ENCODE peak calls at places on chromosomes 12 and 14, in four cellular contexts. One of them, this sample, is unnamed.

GRCh38 chr14:85276829-85277228 is 253.1 kb upstream of the FLRT2 start:
- DNase-seq in transverse colon: no peak
- DNase-seq in K562: no peak
- DNase-seq in heart left ventricle: no peak
- DNase-seq in this sample: no peak

GRCh38 chr12:42588981-42589464 is 523 bp downstream of the PRICKLE1 start:
- DNase-seq in transverse colon: peak; percentile 13
- DNase-seq in K562: peak; percentile 15
- DNase-seq in heart left ventricle: peak; percentile 60
- DNase-seq in this sample: no peak

GRCh38 chr12:227286-227915 is 13.4 kb upstream of the SLC6A12 start:
- DNase-seq in transverse colon: no peak
- DNase-seq in K562: no peak
- DNase-seq in heart left ventricle: no peak
- DNase-seq in this sample: peak; percentile 11

GRCh38 chr14:95156153-95156764 is 1.1 kb downstream of the DICER1 start:
- DNase-seq in transverse colon: no peak
- DNase-seq in K562: peak; percentile 7
- DNase-seq in heart left ventricle: no peak
- DNase-seq in this sample: peak; percentile 16

GRCh38 chr12:111395557-111396187 is 10.1 kb upstream of the SH2B3 start:
- DNase-seq in transverse colon: no peak
- DNase-seq in K562: no peak
- DNase-seq in heart left ventricle: no peak
- DNase-seq in this sample: no peak

GRCh38 chr12:47190271-47190750 is 110.6 kb upstream of the AMIGO2 start:
- DNase-seq in transverse colon: no peak
- DNase-seq in K562: no peak
- DNase-seq in heart left ventricle: no peak
- DNase-seq in this sample: no peak

GRCh38 chr12:26740991-26741390 is 92.0 kb downstream of the ITPR2 start:
- DNase-seq in transverse colon: no peak
- DNase-seq in K562: no peak
- DNase-seq in heart left ventricle: no peak
- DNase-seq in this sample: no peak

GRCh38 chr14:105885561-105886320 is 359.4 kb downstream of the TMEM121 start:
- DNase-seq in transverse colon: peak; percentile 4
- DNase-seq in K562: peak; percentile 1
- DNase-seq in heart left ventricle: no peak
- DNase-seq in this sample: no peak

GRCh38 chr12:91126516-91126915 is 15.2 kb upstream of the LUM start:
- DNase-seq in transverse colon: no peak
- DNase-seq in K562: no peak
- DNase-seq in heart left ventricle: no peak
- DNase-seq in this sample: no peak

GRCh38 chr12:126581655-126582054 is 1516.4 kb downstream of the AACS start:
- DNase-seq in transverse colon: no peak
- DNase-seq in K562: no peak
- DNase-seq in heart left ventricle: no peak
- DNase-seq in this sample: no peak

GRCh38 chr14:77498984-77499527 is 440 bp upstream of the ISM2 start:
- DNase-seq in transverse colon: no peak
- DNase-seq in K562: no peak
- DNase-seq in heart left ventricle: no peak
- DNase-seq in this sample: peak; percentile 39

GRCh38 chr12:29131539-29131938 is 17.5 kb upstream of the FAR2 start:
- DNase-seq in transverse colon: no peak
- DNase-seq in K562: no peak
- DNase-seq in heart left ventricle: no peak
- DNase-seq in this sample: no peak

GRCh38 chr12:2092890-2093289 is 40.1 kb downstream of the CACNA1C start:
- DNase-seq in transverse colon: no peak
- DNase-seq in K562: no peak
- DNase-seq in heart left ventricle: peak; percentile 83
- DNase-seq in this sample: no peak

GRCh38 chr12:121937654-121938053 is 19.3 kb downstream of the CFAP251 start:
- DNase-seq in transverse colon: no peak
- DNase-seq in K562: no peak
- DNase-seq in heart left ventricle: no peak
- DNase-seq in this sample: no peak

GRCh38 chr14:38404100-38404541 is 148.2 kb upstream of the CLEC14A start:
- DNase-seq in transverse colon: no peak
- DNase-seq in K562: no peak
- DNase-seq in heart left ventricle: no peak
- DNase-seq in this sample: no peak

GRCh38 chr12:105561981-105562726 is 231.7 kb downstream of the C12orf75 start:
- DNase-seq in transverse colon: peak; percentile 31
- DNase-seq in K562: no peak
- DNase-seq in heart left ventricle: peak; percentile 56
- DNase-seq in this sample: peak; percentile 34

GRCh38 chr14:67400434-67400833 is 11.5 kb downstream of the PLEK2 start:
- DNase-seq in transverse colon: peak; percentile 46
- DNase-seq in K562: no peak
- DNase-seq in heart left ventricle: no peak
- DNase-seq in this sample: no peak

GRCh38 chr14:21025374-21026151 is 702 bp upstream of the NDRG2 start:
- DNase-seq in transverse colon: peak; percentile 63
- DNase-seq in K562: peak; percentile 61
- DNase-seq in heart left ventricle: peak; percentile 94
- DNase-seq in this sample: peak; percentile 77

GRCh38 chr12:2877959-2878732 is 1.1 kb downstream of the RHNO1 start:
- DNase-seq in transverse colon: no peak
- DNase-seq in K562: no peak
- DNase-seq in heart left ventricle: no peak
- DNase-seq in this sample: no peak

GRCh38 chr14:100466111-100466856 is 120.9 kb downstream of the BEGAIN start:
- DNase-seq in transverse colon: no peak
- DNase-seq in K562: no peak
- DNase-seq in heart left ventricle: no peak
- DNase-seq in this sample: no peak

GRCh38 chr14:22865424-22866215 is 5.9 kb upstream of the LRP10 start:
- DNase-seq in transverse colon: no peak
- DNase-seq in K562: peak; percentile 66
- DNase-seq in heart left ventricle: no peak
- DNase-seq in this sample: no peak

GRCh38 chr12:81128930-81129554 is 51.2 kb downstream of the ACSS3 start:
- DNase-seq in transverse colon: no peak
- DNase-seq in K562: peak; percentile 7
- DNase-seq in heart left ventricle: peak; percentile 24
- DNase-seq in this sample: peak; percentile 44

GRCh38 chr14:100535287-100536131 is 51.7 kb downstream of the BEGAIN start:
- DNase-seq in transverse colon: peak; percentile 4
- DNase-seq in K562: no peak
- DNase-seq in heart left ventricle: peak; percentile 17
- DNase-seq in this sample: no peak

GRCh38 chr12:56863789-56864188 is 70.4 kb downstream of the SDR9C7 start:
- DNase-seq in transverse colon: no peak
- DNase-seq in K562: no peak
- DNase-seq in heart left ventricle: no peak
- DNase-seq in this sample: no peak
- H3K9me3 ChIP-seq in transverse colon: peaks cover 36% of the 10 kb centered on the region
- H3K9me3 ChIP-seq in K562: peaks cover 17% of the 10 kb centered on the region
- H3K9me3 ChIP-seq in heart left ventricle: peaks cover 53% of the 10 kb centered on the region
- H3K9me3 ChIP-seq in this sample: no peaks in the 10 kb centered on the region

GRCh38 chr14:55731881-55732498 is 152.0 kb downstream of the KTN1 start:
- DNase-seq in transverse colon: peak; percentile 55
- DNase-seq in K562: peak; percentile 9
- DNase-seq in heart left ventricle: no peak
- DNase-seq in this sample: peak; percentile 29

GRCh38 chr14:55734731-55735130 is 154.7 kb downstream of the KTN1 start:
- DNase-seq in transverse colon: no peak
- DNase-seq in K562: no peak
- DNase-seq in heart left ventricle: no peak
- DNase-seq in this sample: no peak

GRCh38 chr14:55733609-55734008 is 153.6 kb downstream of the KTN1 start:
- DNase-seq in transverse colon: no peak
- DNase-seq in K562: no peak
- DNase-seq in heart left ventricle: no peak
- DNase-seq in this sample: no peak

GRCh38 chr14:55731247-55731872 is 151.4 kb downstream of the KTN1 start:
- DNase-seq in transverse colon: no peak
- DNase-seq in K562: no peak
- DNase-seq in heart left ventricle: no peak
- DNase-seq in this sample: no peak

DNA sequence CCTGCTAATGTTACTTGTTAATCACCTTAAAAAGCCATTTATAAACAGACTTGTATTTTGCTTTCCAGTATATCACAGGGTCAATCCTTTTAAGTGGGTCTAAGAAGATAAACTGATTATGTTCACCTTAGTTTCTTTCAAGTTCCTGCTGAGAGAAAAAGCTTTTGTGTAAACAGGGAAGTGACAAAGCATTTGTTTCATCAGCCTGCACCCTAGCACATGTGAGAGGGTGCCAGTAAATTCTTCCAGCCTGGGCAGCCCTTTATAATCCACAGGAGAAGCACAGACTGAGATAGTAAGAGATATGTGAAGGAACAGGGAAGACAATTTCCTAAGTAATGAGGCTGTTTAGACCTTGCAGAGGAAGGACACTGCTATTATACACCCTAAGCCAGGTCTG is 150.6 kb downstream of the KTN1 start:
- DNase-seq in transverse colon: no peak
- DNase-seq in K562: no peak
- DNase-seq in heart left ventricle: no peak
- DNase-seq in this sample: no peak
- H3K4me3 ChIP-seq in transverse colon: no peak overlapping the region
- H3K4me3 ChIP-seq in K562: no peak overlapping the region
- H3K4me3 ChIP-seq in heart left ventricle: no peak overlapping the region
- H3K4me3 ChIP-seq in this sample: no peak overlapping the region

GRCh38 chr14:59870277-59871165 is at the start of gene RTN1:
- DNase-seq in transverse colon: peak; percentile 25
- DNase-seq in K562: no peak
- DNase-seq in heart left ventricle: peak; percentile 59
- DNase-seq in this sample: peak; percentile 71
- TF ChIP-seq POLR2A in transverse colon: no peak
- TF ChIP-seq POLR2A in K562: no peak
- TF ChIP-seq POLR2A in heart left ventricle: no peak
- TF ChIP-seq POLR2A in this sample: peak; percentile 33

DNA sequence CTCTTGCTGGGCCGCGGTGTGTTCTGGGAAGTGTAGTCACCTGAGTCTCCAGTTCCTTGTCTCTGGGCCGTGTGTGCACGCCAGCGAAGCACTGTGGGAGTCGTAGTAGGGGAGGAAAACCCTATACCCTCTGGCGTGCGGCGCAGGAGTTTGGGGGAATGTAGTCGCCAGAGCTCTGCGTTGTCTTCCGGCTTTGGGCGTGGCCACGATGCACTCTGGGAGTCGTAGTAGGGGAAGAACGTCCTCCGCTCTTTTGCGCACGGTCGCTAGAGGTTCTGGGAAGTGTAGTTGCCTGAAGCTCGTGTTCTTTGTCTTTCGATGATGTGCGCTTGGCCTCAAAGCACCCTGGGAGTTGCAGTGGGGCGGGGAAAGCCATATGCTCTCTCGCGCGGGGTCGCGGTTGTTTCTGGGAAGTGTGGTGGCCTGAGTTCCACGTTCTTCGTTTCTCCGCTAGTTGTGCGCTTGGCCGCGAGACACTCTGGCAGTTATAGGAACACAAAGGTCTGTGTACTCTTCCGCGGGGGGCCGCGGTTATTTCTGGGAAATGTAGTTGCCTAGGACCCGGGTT is 588 bp upstream of the ZNF140 start:
- DNase-seq in transverse colon: peak; percentile 98
- DNase-seq in K562: peak; percentile 83
- DNase-seq in heart left ventricle: peak; percentile 99
- DNase-seq in this sample: peak; percentile 96
- H3K9me3 ChIP-seq in transverse colon: peaks cover 78% of the 10 kb centered on the region
- H3K9me3 ChIP-seq in K562: peaks cover 22% of the 10 kb centered on the region
- H3K9me3 ChIP-seq in heart left ventricle: peaks cover 85% of the 10 kb centered on the region
- H3K9me3 ChIP-seq in this sample: peaks cover 48% of the 10 kb centered on the region

DNA sequence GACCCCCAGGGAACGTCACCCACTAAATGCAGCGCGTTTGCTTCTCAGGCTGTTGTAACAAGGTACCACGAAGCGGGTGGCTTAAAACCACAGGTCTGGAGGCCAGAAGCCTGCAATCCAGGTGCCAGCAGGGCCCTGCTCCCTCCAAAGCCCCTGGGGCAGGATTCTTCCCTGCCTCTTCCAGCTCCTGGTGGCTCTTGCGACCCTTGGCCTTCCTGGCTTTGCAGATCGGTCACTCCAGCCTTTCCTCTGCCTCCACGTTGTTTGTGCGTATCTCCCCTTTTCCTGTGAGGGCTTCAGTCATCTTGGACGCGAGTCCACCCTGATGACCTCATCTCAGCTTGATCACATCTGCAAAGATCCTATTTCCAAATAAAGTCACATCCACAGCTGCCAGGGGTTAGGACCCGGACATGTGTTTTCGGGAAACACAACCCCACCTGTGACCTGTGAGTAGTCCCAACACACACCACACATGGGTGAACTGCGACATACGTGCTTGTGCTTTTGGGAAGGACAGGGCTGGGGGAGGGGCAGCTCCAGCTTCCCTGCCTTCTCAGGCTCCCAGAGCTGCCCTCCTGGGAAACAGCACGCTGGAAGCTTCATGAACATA is 114.5 kb upstream of the NCOR2 start:
- DNase-seq in transverse colon: no peak
- DNase-seq in K562: no peak
- DNase-seq in heart left ventricle: peak; percentile 84
- DNase-seq in this sample: peak; percentile 47
- H3K4me3 ChIP-seq in transverse colon: no peak overlapping the region
- H3K4me3 ChIP-seq in K562: no peak overlapping the region
- H3K4me3 ChIP-seq in heart left ventricle: no peak overlapping the region
- H3K4me3 ChIP-seq in this sample: no peak overlapping the region